ENCODE peak calls at places on chromosomes 13 and 19, in six cellular contexts. One of them, this sample, is unnamed.
A peak's percentile ranks its signal among the peaks of the same experiment; 100 is the strongest.

GRCh38 chr19:15404780-15405211 is 14.0 kb downstream of the AKAP8L start:
- DNase-seq in AG04450: no peak
- DNase-seq in psoas muscle: no peak
- DNase-seq in neural progenitor cell: no peak
- DNase-seq in A673: no peak
- DNase-seq in A549: no peak
- DNase-seq in this sample: peak; percentile 11

GRCh38 chr13:43473437-43473836 is 313.3 kb downstream of the ENOX1 start:
- DNase-seq in A549: no peak
- DNase-seq in A673: peak; percentile 44
- DNase-seq in AG04450: no peak
- DNase-seq in psoas muscle: no peak
- DNase-seq in neural progenitor cell: no peak
- DNase-seq in this sample: no peak

GRCh38 chr13:35472308-35473008 is 4.0 kb downstream of the MAB21L1 start:
- DNase-seq in psoas muscle: peak; percentile 45
- DNase-seq in A673: no peak
- DNase-seq in AG04450: no peak
- DNase-seq in neural progenitor cell: peak; percentile 28
- DNase-seq in A549: no peak
- DNase-seq in this sample: peak; percentile 63

GRCh38 chr19:40419066-40419612 is 6.0 kb upstream of the PRX start:
- DNase-seq in neural progenitor cell: no peak
- DNase-seq in A673: no peak
- DNase-seq in A549: no peak
- DNase-seq in AG04450: no peak
- DNase-seq in psoas muscle: no peak
- DNase-seq in this sample: no peak

GRCh38 chr13:43879323-43880181 is at the start of the genes CCDC122 and LACC1:
- DNase-seq in AG04450: peak; percentile 54
- DNase-seq in psoas muscle: peak; percentile 90
- DNase-seq in A549: peak; percentile 66
- DNase-seq in neural progenitor cell: peak; percentile 90
- DNase-seq in A673: peak; percentile 77
- DNase-seq in this sample: peak; percentile 92

GRCh38 chr19:34428549-34429285 is 536 bp downstream of the UBA2 start:
- DNase-seq in psoas muscle: peak; percentile 86
- DNase-seq in A673: peak; percentile 48
- DNase-seq in neural progenitor cell: peak; percentile 61
- DNase-seq in AG04450: no peak
- DNase-seq in A549: peak; percentile 66
- DNase-seq in this sample: no peak

GRCh38 chr19:21786931-21787330 is 19.6 kb upstream of the ZNF100 start:
- DNase-seq in A673: no peak
- DNase-seq in neural progenitor cell: no peak
- DNase-seq in A549: no peak
- DNase-seq in psoas muscle: no peak
- DNase-seq in AG04450: no peak
- DNase-seq in this sample: no peak

GRCh38 chr13:97028441-97029299 is 34.4 kb upstream of the OXGR1 start:
- DNase-seq in psoas muscle: peak; percentile 53
- DNase-seq in A549: peak; percentile 23
- DNase-seq in AG04450: no peak
- DNase-seq in A673: peak; percentile 73
- DNase-seq in neural progenitor cell: peak; percentile 45
- DNase-seq in this sample: peak; percentile 80

GRCh38 chr19:1844536-1845515 is 3.5 kb downstream of the REXO1 start:
- DNase-seq in A673: no peak
- DNase-seq in AG04450: no peak
- DNase-seq in neural progenitor cell: no peak
- DNase-seq in A549: no peak
- DNase-seq in psoas muscle: no peak
- DNase-seq in this sample: no peak

GRCh38 chr13:24361138-24361537 is 51.8 kb downstream of the C1QTNF9 start:
- DNase-seq in AG04450: no peak
- DNase-seq in neural progenitor cell: no peak
- DNase-seq in A673: no peak
- DNase-seq in psoas muscle: no peak
- DNase-seq in A549: no peak
- DNase-seq in this sample: no peak

GRCh38 chr19:33473644-33474305 is 47.8 kb downstream of the PEPD start:
- DNase-seq in psoas muscle: no peak
- DNase-seq in A549: no peak
- DNase-seq in A673: peak; percentile 84
- DNase-seq in neural progenitor cell: no peak
- DNase-seq in AG04450: no peak
- DNase-seq in this sample: peak; percentile 19

GRCh38 chr19:53432088-53432661 is 391 bp downstream of the ZNF761 start:
- DNase-seq in psoas muscle: peak; percentile 63
- DNase-seq in AG04450: no peak
- DNase-seq in A549: no peak
- DNase-seq in A673: peak; percentile 4
- DNase-seq in neural progenitor cell: peak; percentile 54
- DNase-seq in this sample: peak; percentile 75

GRCh38 chr13:85651440-85651839 is 147.8 kb downstream of the SLITRK6 start:
- DNase-seq in AG04450: no peak
- DNase-seq in A673: no peak
- DNase-seq in A549: no peak
- DNase-seq in neural progenitor cell: no peak
- DNase-seq in psoas muscle: no peak
- DNase-seq in this sample: no peak

GRCh38 chr19:10112895-10113591 is 1.6 kb downstream of the P2RY11 start:
- DNase-seq in psoas muscle: peak; percentile 77
- DNase-seq in A673: peak; percentile 71
- DNase-seq in AG04450: no peak
- DNase-seq in A549: no peak
- DNase-seq in neural progenitor cell: peak; percentile 62
- DNase-seq in this sample: peak; percentile 94

GRCh38 chr13:26168276-26168814 is 53.8 kb downstream of the RNF6 start:
- DNase-seq in AG04450: no peak
- DNase-seq in neural progenitor cell: no peak
- DNase-seq in A549: no peak
- DNase-seq in A673: no peak
- DNase-seq in psoas muscle: no peak
- DNase-seq in this sample: no peak

GRCh38 chr13:97758317-97758716 is 195.2 kb upstream of the IPO5 start:
- DNase-seq in psoas muscle: no peak
- DNase-seq in AG04450: no peak
- DNase-seq in A549: no peak
- DNase-seq in A673: no peak
- DNase-seq in neural progenitor cell: no peak
- DNase-seq in this sample: no peak

GRCh38 chr19:18380843-18381242 is 5.1 kb upstream of the GDF15 start:
- DNase-seq in A549: no peak
- DNase-seq in A673: no peak
- DNase-seq in neural progenitor cell: no peak
- DNase-seq in AG04450: no peak
- DNase-seq in psoas muscle: no peak
- DNase-seq in this sample: no peak

GRCh38 chr13:34522818-34523217 is 419.3 kb upstream of the NBEA start:
- DNase-seq in psoas muscle: no peak
- DNase-seq in A549: no peak
- DNase-seq in neural progenitor cell: no peak
- DNase-seq in A673: no peak
- DNase-seq in AG04450: no peak
- DNase-seq in this sample: no peak

GRCh38 chr13:34696296-34696695 is 245.8 kb upstream of the NBEA start:
- DNase-seq in AG04450: no peak
- DNase-seq in psoas muscle: no peak
- DNase-seq in A673: no peak
- DNase-seq in A549: no peak
- DNase-seq in neural progenitor cell: no peak
- DNase-seq in this sample: no peak

GRCh38 chr19:32309711-32310390 is 35.6 kb upstream of the ZNF507 start:
- DNase-seq in A549: no peak
- DNase-seq in neural progenitor cell: no peak
- DNase-seq in AG04450: no peak
- DNase-seq in psoas muscle: no peak
- DNase-seq in A673: no peak
- DNase-seq in this sample: no peak

GRCh38 chr19:2084993-2085720 is 11.0 kb downstream of the MOB3A start:
- DNase-seq in AG04450: no peak
- DNase-seq in A549: no peak
- DNase-seq in psoas muscle: peak; percentile 78
- DNase-seq in neural progenitor cell: no peak
- DNase-seq in A673: peak; percentile 55
- DNase-seq in this sample: no peak

GRCh38 chr19:47296036-47296435 is 13.6 kb upstream of the C5AR1 start:
- DNase-seq in neural progenitor cell: peak; percentile 95
- DNase-seq in A673: peak; percentile 87
- DNase-seq in psoas muscle: peak; percentile 66
- DNase-seq in A549: peak; percentile 88
- DNase-seq in AG04450: peak; percentile 50
- DNase-seq in this sample: peak; percentile 96

DNA sequence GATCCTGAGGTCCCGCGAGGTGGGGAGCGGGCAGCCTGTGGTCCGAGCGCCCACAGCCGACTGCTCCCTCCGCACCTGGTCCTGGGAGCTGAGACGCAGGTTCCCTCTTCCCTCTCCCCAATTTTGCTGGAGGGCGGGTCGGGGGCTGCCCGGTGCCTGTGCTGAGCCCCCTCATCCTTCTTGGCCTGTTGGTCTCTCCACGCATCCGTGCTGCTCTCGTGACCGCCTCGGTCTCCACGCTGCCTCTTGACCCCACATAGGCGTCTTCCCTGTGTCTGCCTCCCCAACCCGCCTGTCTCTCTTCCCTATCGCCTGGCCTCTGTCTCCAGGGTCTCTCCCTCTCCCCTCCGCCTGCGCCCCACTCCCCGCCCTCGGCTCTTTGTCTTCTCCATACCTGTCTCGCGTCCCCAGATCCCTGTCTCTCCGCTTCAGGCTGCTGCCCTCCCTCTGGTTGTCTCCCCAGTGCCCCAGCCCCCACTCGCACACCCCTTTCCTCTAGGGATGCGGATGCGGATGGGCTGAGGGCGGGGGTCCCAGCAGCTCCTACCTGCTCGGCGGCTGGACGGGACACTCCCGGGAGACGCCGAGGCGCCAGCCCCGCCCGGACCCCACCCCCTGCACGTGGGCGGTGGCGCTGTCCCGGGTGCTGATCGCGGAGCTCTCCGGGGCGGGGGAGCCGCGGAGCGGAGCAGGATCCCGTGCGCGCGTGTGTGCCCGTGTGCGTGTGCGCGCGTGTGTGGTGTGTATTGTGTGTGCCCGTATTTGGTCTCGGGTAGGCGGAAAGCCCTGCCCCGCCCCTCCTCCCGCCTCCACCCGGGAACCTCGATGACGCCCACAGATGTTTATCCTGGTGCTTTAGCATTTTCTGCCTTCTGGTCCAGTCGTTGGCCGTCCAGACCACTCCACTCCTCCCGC is at the start of gene SYT5:
- DNase-seq in A549: peak; percentile 76
- DNase-seq in A673: peak; percentile 57
- DNase-seq in AG04450: no peak
- DNase-seq in psoas muscle: no peak
- DNase-seq in neural progenitor cell: peak; percentile 82
- DNase-seq in this sample: peak; percentile 89
- TF ChIP-seq CTCF in A549: no peak
- TF ChIP-seq CTCF in A673: no peak
- TF ChIP-seq CTCF in AG04450: no peak
- TF ChIP-seq CTCF in psoas muscle: no peak
- TF ChIP-seq CTCF in neural progenitor cell: no peak
- TF ChIP-seq CTCF in this sample: no peak

DNA sequence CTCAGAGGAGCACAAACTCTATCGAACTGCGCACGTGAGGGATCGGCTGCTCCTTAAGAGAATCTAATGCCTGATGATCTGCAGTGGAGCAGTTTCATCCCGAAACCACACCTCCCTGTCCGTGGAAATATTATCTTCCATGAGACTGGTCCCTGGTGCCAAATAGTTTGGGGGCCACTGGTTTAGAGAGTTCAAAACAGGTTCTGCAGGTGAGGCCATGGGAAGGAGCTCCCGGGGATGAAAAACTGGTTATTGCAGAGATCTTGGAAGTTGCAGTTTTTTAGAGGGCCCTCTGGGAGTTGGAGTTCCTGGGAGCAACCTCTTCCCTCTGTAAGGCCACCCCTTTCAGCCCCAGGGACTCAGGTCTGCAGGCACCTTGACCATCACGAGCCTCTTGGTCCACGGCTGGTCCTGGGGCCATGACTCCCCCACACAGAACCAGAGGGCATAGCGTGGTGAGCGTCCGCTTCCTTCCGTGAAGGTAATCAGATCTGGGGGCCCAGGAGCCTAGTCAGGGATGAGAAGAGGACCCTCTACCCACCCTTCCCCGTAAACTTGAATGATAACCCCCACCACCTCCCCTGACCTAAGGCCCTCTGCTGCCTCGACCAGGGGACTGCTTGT is 5.2 kb downstream of the IRF3 start:
- DNase-seq in A549: no peak
- DNase-seq in psoas muscle: no peak
- DNase-seq in A673: no peak
- DNase-seq in AG04450: no peak
- DNase-seq in neural progenitor cell: no peak
- DNase-seq in this sample: no peak
- H3K27ac ChIP-seq in A549: no peak overlapping the region
- H3K27ac ChIP-seq in psoas muscle: no peak overlapping the region
- H3K27ac ChIP-seq in A673: no peak overlapping the region
- H3K27ac ChIP-seq in AG04450: no peak overlapping the region
- H3K27ac ChIP-seq in neural progenitor cell: no peak overlapping the region
- H3K27ac ChIP-seq in this sample: no peak overlapping the region

DNA sequence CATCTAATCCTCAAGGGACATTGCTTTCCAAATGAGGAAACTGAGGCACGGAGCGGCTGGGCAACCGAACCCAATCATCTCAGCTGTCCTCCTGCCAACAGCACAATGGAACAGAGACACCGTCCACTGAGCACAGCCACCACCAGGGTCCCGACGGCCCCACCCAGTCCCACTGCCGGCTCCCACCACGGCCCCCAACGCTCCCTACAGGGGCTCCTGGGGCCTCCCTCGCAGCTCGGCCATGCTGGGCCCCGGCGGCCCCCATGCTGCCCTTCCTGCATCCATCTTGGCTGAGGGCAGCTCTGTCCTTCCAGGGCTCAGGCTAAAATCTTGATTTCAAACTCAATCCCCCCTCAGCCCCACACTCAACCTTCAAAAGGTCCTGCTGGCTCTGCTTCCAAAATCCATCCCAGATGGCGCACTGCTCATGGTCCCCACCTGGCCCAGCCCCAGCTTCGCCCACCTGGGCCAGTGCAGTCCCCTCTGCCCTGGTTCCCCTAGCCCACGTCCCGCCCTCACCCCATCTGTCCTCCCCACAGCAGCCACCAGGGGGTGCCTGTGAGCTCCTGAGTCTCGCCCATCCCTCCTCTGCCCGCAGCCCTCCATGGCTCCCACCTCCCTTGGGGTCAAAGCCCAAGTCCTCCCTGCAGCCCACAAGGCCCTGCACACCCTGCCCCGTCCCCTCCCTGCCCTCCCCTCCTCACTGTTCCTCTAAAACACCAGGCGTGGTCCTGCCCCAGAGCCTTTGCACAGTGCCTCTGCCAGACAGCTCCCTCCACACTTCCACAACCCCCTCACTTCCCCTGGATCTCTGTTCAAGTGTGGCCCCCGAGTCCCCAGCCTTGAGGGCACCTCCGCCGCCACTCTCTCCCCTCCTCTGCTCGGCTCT is 7.9 kb downstream of the PIP5K1C start:
- DNase-seq in A673: no peak
- DNase-seq in AG04450: no peak
- DNase-seq in neural progenitor cell: no peak
- DNase-seq in A549: no peak
- DNase-seq in psoas muscle: no peak
- DNase-seq in this sample: peak; percentile 83
- TF ChIP-seq CTCF in A673: peak; percentile 62
- TF ChIP-seq CTCF in AG04450: peak; percentile 51
- TF ChIP-seq CTCF in neural progenitor cell: peak; percentile 46
- TF ChIP-seq CTCF in A549: peak; percentile 39
- TF ChIP-seq CTCF in psoas muscle: peak; percentile 31
- TF ChIP-seq CTCF in this sample: peak; percentile 79

GRCh38 chr13:77349365-77349764 is 22.5 kb upstream of the MYCBP2 start:
- DNase-seq in A549: no peak
- DNase-seq in psoas muscle: no peak
- DNase-seq in neural progenitor cell: no peak
- DNase-seq in A673: no peak
- DNase-seq in AG04450: no peak
- DNase-seq in this sample: no peak
- H3K27ac ChIP-seq in A549: no peak overlapping the region
- H3K27ac ChIP-seq in psoas muscle: no peak overlapping the region
- H3K27ac ChIP-seq in neural progenitor cell: no peak overlapping the region
- H3K27ac ChIP-seq in A673: no peak overlapping the region
- H3K27ac ChIP-seq in AG04450: no peak overlapping the region
- H3K27ac ChIP-seq in this sample: no peak overlapping the region

This sample was measured in endodermal cell.